ENCODE peak calls at places on chromosomes 3 and 15, in eight cellular contexts. T is ovary, U is GM06990, I is progenitor cell of endocrine pancreas, J is sigmoid colon, C is spleen, E is neural crest cell, Y is Calu3. O is an unnamed sample.

GRCh38 chr15:79399591-79399990 is 32.5 kb upstream of the MINAR1 start:
- DNase-seq in I (no peak), T (no peak), U (no peak), J (no peak), C (no peak), Y (no peak), E (no peak), O (no peak)

GRCh38 chr3:173983353-173983752 is 585.8 kb downstream of the NLGN1 start:
- DNase-seq in J (no peak), E (no peak), C (no peak), I (no peak), Y (no peak), U (no peak), T (no peak), O (no peak)

GRCh38 chr3:152235709-152236298 is 32.9 kb upstream of the MBNL1 start:
- DNase-seq in T (no peak), I (no peak), U (no peak), C (no peak), Y (no peak), E (no peak), J (no peak), O (no peak)

GRCh38 chr3:11522953-11523792 is 120.5 kb downstream of the VGLL4 start:
- DNase-seq in E (no peak), T (no peak), C (no peak), I (no peak), U (no peak), J (peak; percentile 54), Y (no peak), O (no peak)

GRCh38 chr3:134211797-134212196 is 38.9 kb downstream of the RYK start:
- DNase-seq in U (no peak), C (no peak), I (peak; percentile 15), J (no peak), E (peak; percentile 36), Y (peak; percentile 63), T (no peak), O (no peak)

GRCh38 chr3:192931825-192932224 is 14.2 kb upstream of the MB21D2 start:
- DNase-seq in U (no peak), C (no peak), Y (no peak), J (no peak), E (no peak), I (no peak), T (no peak), O (no peak)

GRCh38 chr3:11391930-11392688 is 119.9 kb downstream of the ATG7 start:
- DNase-seq in U (no peak), T (peak; percentile 45), E (no peak), J (no peak), I (no peak), Y (no peak), C (no peak), O (no peak)

GRCh38 chr3:124965413-124965812 is 30.9 kb upstream of the MUC13 start:
- DNase-seq in U (no peak), C (no peak), I (no peak), Y (no peak), E (no peak), J (no peak), T (no peak), O (no peak)

GRCh38 chr3:158711886-158712285 is 20.4 kb downstream of the RARRES1 start:
- DNase-seq in Y (no peak), T (no peak), E (no peak), C (no peak), U (no peak), I (no peak), J (no peak), O (no peak)

GRCh38 chr3:57706462-57706861 is 13.6 kb upstream of the DENND6A start:
- DNase-seq in J (no peak), C (no peak), U (no peak), E (no peak), Y (peak; percentile 21), I (no peak), T (no peak), O (no peak)

GRCh38 chr15:90654233-90655124 is 62.7 kb upstream of the BLM start:
- DNase-seq in J (no peak), Y (no peak), E (no peak), T (no peak), C (peak; percentile 81), I (no peak), U (no peak), O (no peak)

GRCh38 chr3:56800373-56801150 is 1.2 kb downstream of the ARHGEF3 start:
- DNase-seq in C (peak; percentile 86), U (peak; percentile 58), Y (no peak), T (no peak), E (no peak), I (no peak), J (no peak), O (no peak)

GRCh38 chr3:5022187-5022965 is 43.1 kb downstream of the BHLHE40 start:
- DNase-seq in Y (no peak), C (no peak), J (no peak), I (no peak), E (no peak), T (no peak), U (peak; percentile 68), O (no peak)

GRCh38 chr3:98542623-98543022 is 10.8 kb downstream of the GPR15 start:
- DNase-seq in U (no peak), E (no peak), C (no peak), I (no peak), J (no peak), T (no peak), Y (no peak), O (no peak)

GRCh38 chr3:94482686-94483085 is 419.8 kb downstream of the NSUN3 start:
- DNase-seq in U (no peak), I (no peak), Y (no peak), T (no peak), E (no peak), J (no peak), C (no peak), O (no peak)

DNA sequence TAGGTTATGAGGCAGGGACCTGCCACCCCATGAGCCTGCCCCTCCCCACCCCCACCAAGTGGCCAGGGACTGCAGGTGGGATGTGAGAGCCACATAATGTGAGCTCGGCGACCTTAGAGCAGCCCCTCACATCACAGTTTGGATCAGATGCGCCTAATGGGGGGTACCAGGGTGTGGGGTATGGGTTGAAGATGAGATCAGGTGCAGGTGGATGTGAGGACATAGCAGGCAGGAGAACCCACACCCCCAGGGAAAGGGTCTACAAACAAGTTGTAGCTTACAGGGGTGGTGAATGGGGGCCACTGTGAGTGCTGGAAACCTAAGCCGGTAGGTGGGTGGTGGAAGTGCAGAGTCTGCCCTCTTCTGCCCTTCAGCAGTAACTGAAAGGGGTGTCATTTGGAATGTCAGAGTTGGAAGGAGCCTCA is 94.0 kb downstream of the CORO2B start:
- DNase-seq in Y (no peak), E (no peak), U (no peak), C (peak; percentile 42), J (peak; percentile 45), T (peak; percentile 35), I (no peak), O (no peak)
- TF ChIP-seq CTCF in Y (peak; percentile 21), E (no peak), U (no peak), C (no peak), J (no peak), T (peak; percentile 21), I (peak; percentile 17), O (peak; percentile 62)

GRCh38 chr15:22903427-22903826 is 65.0 kb downstream of the NIPA2 start:
- DNase-seq in I (no peak), C (peak; percentile 61), T (no peak), E (no peak), J (no peak), U (no peak), Y (no peak), O (peak; percentile 81)

GRCh38 chr15:22902046-22902445 is 63.6 kb downstream of the NIPA2 start:
- DNase-seq in C (peak; percentile 62), U (no peak), Y (no peak), J (no peak), T (no peak), I (no peak), E (no peak), O (peak; percentile 88)

GRCh38 chr15:22903961-22904534 is 65.6 kb downstream of the NIPA2 start:
- DNase-seq in J (no peak), C (peak; percentile 55), U (no peak), E (no peak), Y (no peak), T (no peak), I (no peak), O (peak; percentile 77)

GRCh38 chr15:22902981-22903380 is 64.5 kb downstream of the NIPA2 start:
- DNase-seq in J (no peak), T (no peak), Y (no peak), I (no peak), E (no peak), C (no peak), U (no peak), O (peak; percentile 56)

DNA sequence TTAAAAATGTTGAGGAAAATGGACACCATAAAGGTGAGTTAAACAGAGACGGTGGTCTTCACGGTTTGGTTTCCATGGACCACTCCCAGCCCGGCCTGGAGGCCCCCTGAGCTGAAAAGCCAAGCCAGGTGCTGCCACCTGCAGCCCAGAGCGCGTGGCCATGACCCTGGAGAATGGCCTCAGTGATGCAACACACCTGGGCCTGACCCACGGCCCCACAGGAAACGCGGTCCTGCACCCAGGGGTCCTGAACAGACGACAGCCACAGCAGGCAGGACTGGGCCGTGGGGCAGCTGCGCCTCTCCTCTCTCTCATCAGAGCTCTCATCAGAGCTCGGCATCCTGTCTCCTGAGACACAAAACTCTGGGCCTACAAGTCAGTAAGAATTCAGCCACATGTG is 64.1 kb downstream of the NIPA2 start:
- DNase-seq in Y (no peak), C (peak; percentile 60), I (no peak), U (no peak), E (no peak), J (no peak), T (no peak), O (peak; percentile 79)
- TF ChIP-seq CTCF in Y (no peak), C (no peak), I (no peak), U (peak; percentile 32), E (no peak), J (no peak), T (no peak), O (no peak)

GRCh38 chr3:182909318-182910040 is 70.9 kb downstream of the DCUN1D1 start:
- DNase-seq in J (no peak), U (no peak), T (no peak), Y (no peak), I (no peak), E (no peak), C (no peak), O (no peak)
- TF ChIP-seq CTCF in J (no peak), U (peak; percentile 50), T (no peak), Y (peak; percentile 31), I (peak; percentile 69), E (peak; percentile 74), C (no peak), O (peak; percentile 85)

GRCh38 chr3:55544219-55544618 is 57.1 kb upstream of the WNT5A start:
- DNase-seq in U (no peak), T (no peak), I (no peak), J (no peak), Y (no peak), C (no peak), E (no peak), O (no peak)

GRCh38 chr3:55547086-55547666 is 60.1 kb upstream of the WNT5A start:
- DNase-seq in I (no peak), J (no peak), E (no peak), C (no peak), Y (no peak), U (no peak), T (no peak), O (no peak)

GRCh38 chr3:55551644-55552043 is 64.5 kb upstream of the WNT5A start:
- DNase-seq in T (no peak), E (no peak), Y (no peak), U (no peak), J (no peak), I (no peak), C (no peak), O (no peak)

GRCh38 chr3:55554621-55555020 is 67.5 kb upstream of the WNT5A start:
- DNase-seq in J (no peak), U (no peak), I (no peak), C (no peak), Y (no peak), E (no peak), T (no peak), O (no peak)

GRCh38 chr3:55549172-55549571 is 62.1 kb upstream of the WNT5A start:
- DNase-seq in E (no peak), T (no peak), C (no peak), U (no peak), J (no peak), I (no peak), Y (no peak), O (no peak)
- TF ChIP-seq CTCF in E (peak; percentile 48), T (no peak), C (no peak), U (no peak), J (no peak), I (peak; percentile 21), Y (no peak), O (peak; percentile 64)

O was measured in chondrocyte.